ENCODE peak calls at places on chromosomes 16 and 17, in seven cellular contexts. One of them, this sample, is unnamed.

GRCh38 chr17:42272576-42272975 is 3.6 kb downstream of the STAT5B start:
- DNase-seq in IMR-90: no peak
- DNase-seq in fibroblast of villous mesenchyme: no peak
- DNase-seq in GM12865: no peak
- DNase-seq in GM10248: no peak
- DNase-seq in brain microvascular endothelial cell: no peak
- DNase-seq in AG09319: no peak
- DNase-seq in this sample: no peak

GRCh38 chr16:15055141-15056053 is 477 bp downstream of the NTAN1 start:
- DNase-seq in GM12865: peak; percentile 84
- DNase-seq in fibroblast of villous mesenchyme: peak; percentile 53
- DNase-seq in AG09319: no peak
- DNase-seq in GM10248: no peak
- DNase-seq in brain microvascular endothelial cell: no peak
- DNase-seq in IMR-90: peak; percentile 23
- DNase-seq in this sample: no peak

GRCh38 chr16:74275031-74275636 is 21.5 kb upstream of the PSMD7 start:
- DNase-seq in GM10248: no peak
- DNase-seq in GM12865: peak; percentile 12
- DNase-seq in brain microvascular endothelial cell: no peak
- DNase-seq in IMR-90: peak; percentile 28
- DNase-seq in fibroblast of villous mesenchyme: peak; percentile 24
- DNase-seq in AG09319: no peak
- DNase-seq in this sample: no peak

GRCh38 chr16:67825906-67826305 is 16.2 kb upstream of the THAP11 start:
- DNase-seq in AG09319: no peak
- DNase-seq in GM12865: no peak
- DNase-seq in brain microvascular endothelial cell: no peak
- DNase-seq in GM10248: no peak
- DNase-seq in fibroblast of villous mesenchyme: no peak
- DNase-seq in IMR-90: no peak
- DNase-seq in this sample: no peak

GRCh38 chr16:79982356-79982755 is 381.8 kb upstream of the MAF start:
- DNase-seq in brain microvascular endothelial cell: no peak
- DNase-seq in GM10248: no peak
- DNase-seq in AG09319: no peak
- DNase-seq in fibroblast of villous mesenchyme: no peak
- DNase-seq in GM12865: no peak
- DNase-seq in IMR-90: no peak
- DNase-seq in this sample: no peak

GRCh38 chr16:88941933-88942909 is 34.8 kb downstream of the CBFA2T3 start:
- DNase-seq in fibroblast of villous mesenchyme: no peak
- DNase-seq in IMR-90: no peak
- DNase-seq in AG09319: no peak
- DNase-seq in GM12865: peak; percentile 76
- DNase-seq in GM10248: peak; percentile 89
- DNase-seq in brain microvascular endothelial cell: no peak
- DNase-seq in this sample: peak; percentile 77

GRCh38 chr17:57357392-57357784 is 101.1 kb downstream of the MSI2 start:
- DNase-seq in brain microvascular endothelial cell: no peak
- DNase-seq in GM10248: no peak
- DNase-seq in IMR-90: no peak
- DNase-seq in AG09319: no peak
- DNase-seq in GM12865: peak; percentile 63
- DNase-seq in fibroblast of villous mesenchyme: no peak
- DNase-seq in this sample: no peak

GRCh38 chr17:19345067-19345460 is 17.5 kb downstream of the B9D1 start:
- DNase-seq in GM10248: no peak
- DNase-seq in fibroblast of villous mesenchyme: no peak
- DNase-seq in brain microvascular endothelial cell: no peak
- DNase-seq in IMR-90: no peak
- DNase-seq in GM12865: no peak
- DNase-seq in AG09319: no peak
- DNase-seq in this sample: no peak

GRCh38 chr16:57757326-57757786 is 21.8 kb downstream of the KATNB1 start:
- DNase-seq in AG09319: peak; percentile 51
- DNase-seq in GM10248: peak; percentile 95
- DNase-seq in brain microvascular endothelial cell: peak; percentile 75
- DNase-seq in fibroblast of villous mesenchyme: peak; percentile 77
- DNase-seq in GM12865: peak; percentile 83
- DNase-seq in IMR-90: peak; percentile 69
- DNase-seq in this sample: peak; percentile 78

GRCh38 chr17:12995896-12996295 is 21.9 kb downstream of the ELAC2 start:
- DNase-seq in brain microvascular endothelial cell: no peak
- DNase-seq in GM12865: no peak
- DNase-seq in AG09319: no peak
- DNase-seq in GM10248: no peak
- DNase-seq in fibroblast of villous mesenchyme: no peak
- DNase-seq in IMR-90: no peak
- DNase-seq in this sample: no peak

GRCh38 chr17:43709210-43709609 is 47.5 kb upstream of the MEOX1 start:
- DNase-seq in IMR-90: no peak
- DNase-seq in fibroblast of villous mesenchyme: no peak
- DNase-seq in AG09319: no peak
- DNase-seq in brain microvascular endothelial cell: no peak
- DNase-seq in GM10248: no peak
- DNase-seq in GM12865: no peak
- DNase-seq in this sample: no peak

GRCh38 chr16:88541831-88542230 is 28.4 kb upstream of the ZC3H18 start:
- DNase-seq in brain microvascular endothelial cell: no peak
- DNase-seq in AG09319: no peak
- DNase-seq in fibroblast of villous mesenchyme: no peak
- DNase-seq in GM10248: no peak
- DNase-seq in GM12865: no peak
- DNase-seq in IMR-90: no peak
- DNase-seq in this sample: no peak

GRCh38 chr17:66451188-66452149 is 149.1 kb downstream of the PRKCA start:
- DNase-seq in IMR-90: no peak
- DNase-seq in fibroblast of villous mesenchyme: no peak
- DNase-seq in AG09319: no peak
- DNase-seq in brain microvascular endothelial cell: no peak
- DNase-seq in GM10248: no peak
- DNase-seq in GM12865: no peak
- DNase-seq in this sample: no peak

GRCh38 chr16:74230126-74230525 is 66.5 kb upstream of the PSMD7 start:
- DNase-seq in IMR-90: no peak
- DNase-seq in GM12865: no peak
- DNase-seq in GM10248: no peak
- DNase-seq in brain microvascular endothelial cell: no peak
- DNase-seq in fibroblast of villous mesenchyme: no peak
- DNase-seq in AG09319: no peak
- DNase-seq in this sample: no peak

GRCh38 chr17:77690271-77691161 is 268.0 kb upstream of the TNRC6C start:
- DNase-seq in brain microvascular endothelial cell: no peak
- DNase-seq in AG09319: no peak
- DNase-seq in fibroblast of villous mesenchyme: peak; percentile 1
- DNase-seq in GM12865: peak; percentile 9
- DNase-seq in IMR-90: no peak
- DNase-seq in GM10248: no peak
- DNase-seq in this sample: no peak

GRCh38 chr16:12971216-12971615 is 69.8 kb downstream of the SHISA9 start:
- DNase-seq in GM12865: no peak
- DNase-seq in GM10248: no peak
- DNase-seq in AG09319: no peak
- DNase-seq in fibroblast of villous mesenchyme: peak; percentile 0
- DNase-seq in brain microvascular endothelial cell: peak; percentile 1
- DNase-seq in IMR-90: no peak
- DNase-seq in this sample: no peak

GRCh38 chr17:38568845-38569510 is 36.8 kb downstream of the SRCIN1 start:
- DNase-seq in IMR-90: no peak
- DNase-seq in GM12865: no peak
- DNase-seq in AG09319: no peak
- DNase-seq in fibroblast of villous mesenchyme: no peak
- DNase-seq in GM10248: no peak
- DNase-seq in brain microvascular endothelial cell: no peak
- DNase-seq in this sample: no peak

GRCh38 chr17:73956595-73957465 is 246.6 kb upstream of the RPL38 start:
- DNase-seq in GM12865: peak; percentile 55
- DNase-seq in fibroblast of villous mesenchyme: peak; percentile 10
- DNase-seq in IMR-90: no peak
- DNase-seq in GM10248: peak; percentile 70
- DNase-seq in AG09319: no peak
- DNase-seq in brain microvascular endothelial cell: peak; percentile 0
- DNase-seq in this sample: peak; percentile 26

GRCh38 chr16:1941162-1941923 is 1.7 kb downstream of the MSRB1 start:
- DNase-seq in IMR-90: no peak
- DNase-seq in AG09319: no peak
- DNase-seq in GM12865: no peak
- DNase-seq in fibroblast of villous mesenchyme: no peak
- DNase-seq in brain microvascular endothelial cell: peak; percentile 35
- DNase-seq in GM10248: no peak
- DNase-seq in this sample: no peak
- TF ChIP-seq CTCF in IMR-90: peak; percentile 6
- TF ChIP-seq CTCF in AG09319: no peak
- TF ChIP-seq CTCF in GM12865: no peak
- TF ChIP-seq CTCF in fibroblast of villous mesenchyme: peak; percentile 8
- TF ChIP-seq CTCF in brain microvascular endothelial cell: peak; percentile 73
- TF ChIP-seq CTCF in GM10248: no peak
- TF ChIP-seq CTCF in this sample: no peak

GRCh38 chr16:87017388-87018012 is 299.7 kb downstream of the C16orf95 start:
- DNase-seq in GM10248: no peak
- DNase-seq in AG09319: peak; percentile 49
- DNase-seq in GM12865: no peak
- DNase-seq in fibroblast of villous mesenchyme: peak; percentile 86
- DNase-seq in brain microvascular endothelial cell: peak; percentile 85
- DNase-seq in IMR-90: peak; percentile 88
- DNase-seq in this sample: no peak
- TF ChIP-seq CTCF in GM10248: no peak
- TF ChIP-seq CTCF in AG09319: peak; percentile 31
- TF ChIP-seq CTCF in GM12865: no peak
- TF ChIP-seq CTCF in fibroblast of villous mesenchyme: peak; percentile 41
- TF ChIP-seq CTCF in brain microvascular endothelial cell: peak; percentile 70
- TF ChIP-seq CTCF in IMR-90: peak; percentile 59
- TF ChIP-seq CTCF in this sample: no peak

DNA sequence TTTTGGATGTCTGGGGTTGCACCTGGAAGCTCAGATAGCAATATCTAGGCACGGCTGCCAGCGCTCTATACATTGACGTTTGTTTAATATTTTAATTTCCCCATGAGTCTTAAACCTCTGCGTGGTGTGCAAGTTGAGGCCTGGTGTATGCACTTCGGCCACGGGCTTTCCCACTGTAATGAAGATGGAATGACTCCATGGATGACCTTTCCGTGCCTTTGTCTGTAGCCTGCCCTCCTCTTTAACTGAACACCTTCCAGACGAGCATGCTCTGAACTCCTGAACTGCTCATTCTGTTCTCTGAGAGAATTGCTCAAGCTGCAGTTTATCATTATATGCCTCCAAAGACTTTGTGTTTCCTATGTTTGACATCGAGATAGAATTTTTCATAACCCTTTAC is 438.8 kb downstream of the WWOX start:
- DNase-seq in GM12865: no peak
- DNase-seq in fibroblast of villous mesenchyme: no peak
- DNase-seq in GM10248: no peak
- DNase-seq in AG09319: no peak
- DNase-seq in brain microvascular endothelial cell: no peak
- DNase-seq in IMR-90: no peak
- DNase-seq in this sample: no peak
- TF ChIP-seq CTCF in GM12865: no peak
- TF ChIP-seq CTCF in fibroblast of villous mesenchyme: no peak
- TF ChIP-seq CTCF in GM10248: no peak
- TF ChIP-seq CTCF in AG09319: no peak
- TF ChIP-seq CTCF in brain microvascular endothelial cell: no peak
- TF ChIP-seq CTCF in IMR-90: no peak
- TF ChIP-seq CTCF in this sample: no peak

GRCh38 chr17:28710948-28711722 is 553 bp downstream of the PROCA1 start:
- DNase-seq in fibroblast of villous mesenchyme: peak; percentile 90
- DNase-seq in GM10248: peak; percentile 95
- DNase-seq in IMR-90: peak; percentile 85
- DNase-seq in brain microvascular endothelial cell: peak; percentile 76
- DNase-seq in GM12865: peak; percentile 91
- DNase-seq in AG09319: peak; percentile 75
- DNase-seq in this sample: peak; percentile 94
- TF ChIP-seq CTCF in fibroblast of villous mesenchyme: no peak
- TF ChIP-seq CTCF in GM10248: no peak
- TF ChIP-seq CTCF in IMR-90: no peak
- TF ChIP-seq CTCF in brain microvascular endothelial cell: no peak
- TF ChIP-seq CTCF in GM12865: no peak
- TF ChIP-seq CTCF in AG09319: no peak
- TF ChIP-seq CTCF in this sample: no peak

GRCh38 chr16:46627746-46628145 is 6.6 kb upstream of the SHCBP1 start:
- DNase-seq in GM12865: no peak
- DNase-seq in IMR-90: peak; percentile 25
- DNase-seq in GM10248: no peak
- DNase-seq in fibroblast of villous mesenchyme: no peak
- DNase-seq in AG09319: no peak
- DNase-seq in brain microvascular endothelial cell: no peak
- DNase-seq in this sample: no peak

GRCh38 chr16:46632778-46633733 is 11.9 kb upstream of the SHCBP1 start:
- DNase-seq in AG09319: no peak
- DNase-seq in fibroblast of villous mesenchyme: no peak
- DNase-seq in GM10248: no peak
- DNase-seq in brain microvascular endothelial cell: no peak
- DNase-seq in GM12865: no peak
- DNase-seq in IMR-90: no peak
- DNase-seq in this sample: no peak

DNA sequence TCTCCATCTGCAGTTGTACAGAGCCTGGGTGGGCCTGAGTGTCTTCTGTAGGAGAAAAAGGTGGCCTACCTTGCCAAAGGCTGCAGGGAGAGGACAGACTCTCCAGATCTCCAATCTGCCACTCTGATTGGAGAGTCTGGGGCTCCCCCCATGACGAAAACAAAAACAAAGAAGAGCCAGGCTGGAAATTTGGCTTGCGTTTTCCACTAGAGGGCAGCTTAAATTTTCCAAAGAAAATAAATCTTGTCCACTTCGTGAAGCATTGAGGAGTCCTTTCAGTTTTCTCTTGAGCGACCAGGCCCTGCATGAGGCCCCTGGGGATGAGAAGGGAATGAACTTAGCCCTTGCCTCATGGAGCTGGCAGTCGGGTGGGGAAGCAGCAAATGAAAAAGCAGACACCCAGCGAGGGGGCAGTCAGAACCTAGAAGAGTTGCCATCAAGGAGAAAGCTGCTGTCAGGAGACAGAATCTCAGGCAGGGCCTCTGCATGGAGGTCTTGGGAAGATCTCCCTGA is 8.2 kb upstream of the SHCBP1 start:
- DNase-seq in AG09319: peak; percentile 41
- DNase-seq in GM12865: no peak
- DNase-seq in fibroblast of villous mesenchyme: peak; percentile 72
- DNase-seq in GM10248: no peak
- DNase-seq in brain microvascular endothelial cell: peak; percentile 41
- DNase-seq in IMR-90: peak; percentile 60
- DNase-seq in this sample: no peak
- TF ChIP-seq CTCF in AG09319: peak; percentile 68
- TF ChIP-seq CTCF in GM12865: no peak
- TF ChIP-seq CTCF in fibroblast of villous mesenchyme: peak; percentile 58
- TF ChIP-seq CTCF in GM10248: peak; percentile 17
- TF ChIP-seq CTCF in brain microvascular endothelial cell: peak; percentile 71
- TF ChIP-seq CTCF in IMR-90: peak; percentile 58
- TF ChIP-seq CTCF in this sample: no peak